ENCODE peak calls at places on chromosomes 5 and 9, in ten cellular contexts. One of them, this sample, is unnamed.

GRCh38 chr5:168613996-168614395 is 34.8 kb upstream of the PANK3 start:
- DNase-seq in AG09319: no peak
- DNase-seq in GM12865: no peak
- DNase-seq in adrenal gland: no peak
- DNase-seq in IMR-90: no peak
- DNase-seq in glutamatergic neuron: no peak
- DNase-seq in lower lobe of right lung: no peak
- DNase-seq in MCF 10A: no peak
- DNase-seq in AG04449: no peak
- DNase-seq in fibroblast of mammary gland: no peak
- DNase-seq in this sample: no peak

GRCh38 chr5:136730426-136730825 is 365.1 kb upstream of the TRPC7 start:
- DNase-seq in AG09319: no peak
- DNase-seq in GM12865: no peak
- DNase-seq in adrenal gland: no peak
- DNase-seq in IMR-90: no peak
- DNase-seq in glutamatergic neuron: no peak
- DNase-seq in lower lobe of right lung: no peak
- DNase-seq in MCF 10A: peak; percentile 10
- DNase-seq in AG04449: no peak
- DNase-seq in fibroblast of mammary gland: no peak
- DNase-seq in this sample: no peak

GRCh38 chr5:90022711-90023053 is 386.9 kb downstream of the CETN3 start:
- DNase-seq in AG09319: no peak
- DNase-seq in GM12865: peak; percentile 18
- DNase-seq in adrenal gland: no peak
- DNase-seq in IMR-90: no peak
- DNase-seq in glutamatergic neuron: no peak
- DNase-seq in lower lobe of right lung: no peak
- DNase-seq in MCF 10A: no peak
- DNase-seq in AG04449: no peak
- DNase-seq in fibroblast of mammary gland: no peak
- DNase-seq in this sample: no peak

GRCh38 chr9:122051401-122052346 is 41.4 kb downstream of the TTLL11 start:
- DNase-seq in AG09319: no peak
- DNase-seq in GM12865: peak; percentile 63
- DNase-seq in adrenal gland: no peak
- DNase-seq in IMR-90: peak; percentile 68
- DNase-seq in glutamatergic neuron: no peak
- DNase-seq in lower lobe of right lung: no peak
- DNase-seq in MCF 10A: no peak
- DNase-seq in AG04449: peak; percentile 41
- DNase-seq in fibroblast of mammary gland: peak; percentile 88
- DNase-seq in this sample: peak; percentile 55

GRCh38 chr9:134541373-134541747 is 100.2 kb upstream of the COL5A1 start:
- DNase-seq in AG09319: no peak
- DNase-seq in GM12865: no peak
- DNase-seq in adrenal gland: no peak
- DNase-seq in IMR-90: no peak
- DNase-seq in glutamatergic neuron: no peak
- DNase-seq in lower lobe of right lung: peak; percentile 23
- DNase-seq in MCF 10A: no peak
- DNase-seq in AG04449: no peak
- DNase-seq in fibroblast of mammary gland: no peak
- DNase-seq in this sample: no peak

GRCh38 chr9:110832916-110833315 is 164.3 kb downstream of the MUSK start:
- DNase-seq in AG09319: no peak
- DNase-seq in GM12865: no peak
- DNase-seq in adrenal gland: no peak
- DNase-seq in IMR-90: no peak
- DNase-seq in glutamatergic neuron: no peak
- DNase-seq in lower lobe of right lung: no peak
- DNase-seq in MCF 10A: no peak
- DNase-seq in AG04449: no peak
- DNase-seq in fibroblast of mammary gland: no peak
- DNase-seq in this sample: no peak

GRCh38 chr5:43627028-43627427 is 24.0 kb downstream of the NNT start:
- DNase-seq in AG09319: no peak
- DNase-seq in GM12865: peak; percentile 18
- DNase-seq in adrenal gland: peak; percentile 41
- DNase-seq in IMR-90: peak; percentile 64
- DNase-seq in glutamatergic neuron: peak; percentile 43
- DNase-seq in lower lobe of right lung: no peak
- DNase-seq in MCF 10A: peak; percentile 83
- DNase-seq in AG04449: no peak
- DNase-seq in fibroblast of mammary gland: peak; percentile 85
- DNase-seq in this sample: no peak

GRCh38 chr9:107043886-107044285 is 180.9 kb downstream of the ZNF462 start:
- DNase-seq in AG09319: no peak
- DNase-seq in GM12865: no peak
- DNase-seq in adrenal gland: no peak
- DNase-seq in IMR-90: no peak
- DNase-seq in glutamatergic neuron: no peak
- DNase-seq in lower lobe of right lung: no peak
- DNase-seq in MCF 10A: no peak
- DNase-seq in AG04449: no peak
- DNase-seq in fibroblast of mammary gland: no peak
- DNase-seq in this sample: no peak

GRCh38 chr5:89981006-89981405 is 428.6 kb downstream of the CETN3 start:
- DNase-seq in AG09319: no peak
- DNase-seq in GM12865: no peak
- DNase-seq in adrenal gland: no peak
- DNase-seq in IMR-90: no peak
- DNase-seq in glutamatergic neuron: no peak
- DNase-seq in lower lobe of right lung: no peak
- DNase-seq in MCF 10A: no peak
- DNase-seq in AG04449: no peak
- DNase-seq in fibroblast of mammary gland: no peak
- DNase-seq in this sample: no peak

GRCh38 chr9:12818431-12819000 is 43.7 kb downstream of the LURAP1L start:
- DNase-seq in AG09319: no peak
- DNase-seq in GM12865: no peak
- DNase-seq in adrenal gland: peak; percentile 3
- DNase-seq in IMR-90: peak; percentile 34
- DNase-seq in glutamatergic neuron: no peak
- DNase-seq in lower lobe of right lung: no peak
- DNase-seq in MCF 10A: peak; percentile 11
- DNase-seq in AG04449: no peak
- DNase-seq in fibroblast of mammary gland: peak; percentile 90
- DNase-seq in this sample: peak; percentile 17
- TF ChIP-seq CTCF in AG09319: peak; percentile 34
- TF ChIP-seq CTCF in GM12865: no peak
- TF ChIP-seq CTCF in adrenal gland: peak; percentile 14
- TF ChIP-seq CTCF in IMR-90: no peak
- TF ChIP-seq CTCF in glutamatergic neuron: no peak
- TF ChIP-seq CTCF in lower lobe of right lung: no peak
- TF ChIP-seq CTCF in MCF 10A: no peak
- TF ChIP-seq CTCF in AG04449: no peak
- TF ChIP-seq CTCF in fibroblast of mammary gland: peak; percentile 21
- TF ChIP-seq CTCF in this sample: peak; percentile 6

GRCh38 chr9:87667164-87667738 is 58.7 kb upstream of the CTSL start:
- DNase-seq in AG09319: no peak
- DNase-seq in GM12865: peak; percentile 41
- DNase-seq in adrenal gland: no peak
- DNase-seq in IMR-90: no peak
- DNase-seq in glutamatergic neuron: no peak
- DNase-seq in lower lobe of right lung: no peak
- DNase-seq in MCF 10A: no peak
- DNase-seq in AG04449: no peak
- DNase-seq in fibroblast of mammary gland: peak; percentile 40
- DNase-seq in this sample: no peak
- TF ChIP-seq CTCF in AG09319: no peak
- TF ChIP-seq CTCF in GM12865: peak; percentile 31
- TF ChIP-seq CTCF in adrenal gland: no peak
- TF ChIP-seq CTCF in IMR-90: no peak
- TF ChIP-seq CTCF in glutamatergic neuron: no peak
- TF ChIP-seq CTCF in lower lobe of right lung: peak; percentile 32
- TF ChIP-seq CTCF in MCF 10A: no peak
- TF ChIP-seq CTCF in AG04449: peak; percentile 6
- TF ChIP-seq CTCF in fibroblast of mammary gland: peak; percentile 37
- TF ChIP-seq CTCF in this sample: peak; percentile 14

GRCh38 chr5:149432861-149433462 is 53.9 kb upstream of the IL17B start:
- DNase-seq in AG09319: no peak
- DNase-seq in GM12865: no peak
- DNase-seq in adrenal gland: no peak
- DNase-seq in IMR-90: no peak
- DNase-seq in glutamatergic neuron: no peak
- DNase-seq in lower lobe of right lung: no peak
- DNase-seq in MCF 10A: no peak
- DNase-seq in AG04449: no peak
- DNase-seq in fibroblast of mammary gland: no peak
- DNase-seq in this sample: no peak

GRCh38 chr5:149433524-149434131 is 54.5 kb upstream of the IL17B start:
- DNase-seq in AG09319: no peak
- DNase-seq in GM12865: no peak
- DNase-seq in adrenal gland: no peak
- DNase-seq in IMR-90: peak; percentile 72
- DNase-seq in glutamatergic neuron: no peak
- DNase-seq in lower lobe of right lung: no peak
- DNase-seq in MCF 10A: no peak
- DNase-seq in AG04449: peak; percentile 71
- DNase-seq in fibroblast of mammary gland: no peak
- DNase-seq in this sample: no peak

GRCh38 chr5:149435015-149435376 is 55.9 kb upstream of the IL17B start:
- DNase-seq in AG09319: no peak
- DNase-seq in GM12865: no peak
- DNase-seq in adrenal gland: no peak
- DNase-seq in IMR-90: no peak
- DNase-seq in glutamatergic neuron: no peak
- DNase-seq in lower lobe of right lung: no peak
- DNase-seq in MCF 10A: no peak
- DNase-seq in AG04449: no peak
- DNase-seq in fibroblast of mammary gland: no peak
- DNase-seq in this sample: no peak

GRCh38 chr5:149435660-149436059 is 56.6 kb upstream of the IL17B start:
- DNase-seq in AG09319: no peak
- DNase-seq in GM12865: no peak
- DNase-seq in adrenal gland: no peak
- DNase-seq in IMR-90: no peak
- DNase-seq in glutamatergic neuron: no peak
- DNase-seq in lower lobe of right lung: no peak
- DNase-seq in MCF 10A: no peak
- DNase-seq in AG04449: no peak
- DNase-seq in fibroblast of mammary gland: no peak
- DNase-seq in this sample: no peak

DNA sequence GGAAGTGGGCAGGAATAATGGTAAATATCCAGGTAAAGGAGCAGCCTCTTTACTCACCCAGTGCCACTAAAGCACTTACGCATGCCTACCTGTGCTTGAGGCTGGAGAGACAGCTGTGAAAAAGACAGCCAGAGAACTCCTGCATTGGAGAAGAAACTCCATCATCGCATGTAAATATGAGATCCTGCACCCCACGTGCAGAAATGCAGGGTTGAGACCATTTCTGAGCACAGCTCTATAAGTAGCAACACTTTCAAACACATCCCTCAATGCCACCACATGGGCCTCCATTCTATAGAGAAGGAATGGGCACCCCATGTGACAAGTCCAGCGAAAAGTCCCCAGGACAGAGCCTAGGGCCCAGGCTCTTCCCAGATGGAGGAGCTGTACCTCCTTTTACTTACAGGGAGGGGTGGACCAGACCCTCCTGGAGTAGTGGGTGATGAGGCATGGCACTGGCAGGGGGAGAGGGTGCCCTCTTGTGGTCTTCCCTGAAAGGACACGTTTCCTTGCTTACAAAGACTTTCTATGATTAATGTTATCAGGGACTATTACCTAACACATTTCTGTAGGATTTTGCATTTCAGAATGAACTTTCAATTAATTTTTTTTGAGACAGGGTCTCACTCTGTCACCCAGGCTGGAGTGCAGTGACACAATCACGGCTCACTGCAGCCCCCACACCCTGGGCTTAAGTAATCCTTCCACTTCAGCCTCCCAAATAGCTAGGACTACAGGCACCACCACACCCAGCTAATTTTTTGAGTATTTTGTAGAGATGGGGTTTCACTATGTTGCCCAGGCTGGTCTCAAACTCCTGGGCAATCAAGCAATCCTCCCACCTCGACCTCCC is 55.3 kb upstream of the IL17B start:
- DNase-seq in AG09319: no peak
- DNase-seq in GM12865: peak; percentile 52
- DNase-seq in adrenal gland: peak; percentile 81
- DNase-seq in IMR-90: peak; percentile 82
- DNase-seq in glutamatergic neuron: peak; percentile 78
- DNase-seq in lower lobe of right lung: no peak
- DNase-seq in MCF 10A: peak; percentile 75
- DNase-seq in AG04449: no peak
- DNase-seq in fibroblast of mammary gland: peak; percentile 66
- DNase-seq in this sample: no peak
- TF ChIP-seq CTCF in AG09319: peak; percentile 93
- TF ChIP-seq CTCF in GM12865: peak; percentile 76
- TF ChIP-seq CTCF in adrenal gland: peak; percentile 84
- TF ChIP-seq CTCF in IMR-90: peak; percentile 92
- TF ChIP-seq CTCF in glutamatergic neuron: peak; percentile 88
- TF ChIP-seq CTCF in lower lobe of right lung: peak; percentile 90
- TF ChIP-seq CTCF in MCF 10A: peak; percentile 98
- TF ChIP-seq CTCF in AG04449: peak; percentile 86
- TF ChIP-seq CTCF in fibroblast of mammary gland: peak; percentile 91
- TF ChIP-seq CTCF in this sample: peak; percentile 90

GRCh38 chr5:61273279-61273678 is 58.8 kb upstream of the ZSWIM6 start:
- DNase-seq in AG09319: no peak
- DNase-seq in GM12865: no peak
- DNase-seq in adrenal gland: no peak
- DNase-seq in IMR-90: no peak
- DNase-seq in glutamatergic neuron: no peak
- DNase-seq in lower lobe of right lung: no peak
- DNase-seq in MCF 10A: no peak
- DNase-seq in AG04449: no peak
- DNase-seq in fibroblast of mammary gland: no peak
- DNase-seq in this sample: no peak
- TF ChIP-seq CTCF in AG09319: no peak
- TF ChIP-seq CTCF in GM12865: no peak
- TF ChIP-seq CTCF in adrenal gland: no peak
- TF ChIP-seq CTCF in IMR-90: no peak
- TF ChIP-seq CTCF in glutamatergic neuron: no peak
- TF ChIP-seq CTCF in lower lobe of right lung: no peak
- TF ChIP-seq CTCF in MCF 10A: no peak
- TF ChIP-seq CTCF in AG04449: no peak
- TF ChIP-seq CTCF in fibroblast of mammary gland: no peak
- TF ChIP-seq CTCF in this sample: no peak

GRCh38 chr5:78283802-78284201 is 10.7 kb downstream of the AP3B1 start:
- DNase-seq in AG09319: no peak
- DNase-seq in GM12865: no peak
- DNase-seq in adrenal gland: no peak
- DNase-seq in IMR-90: no peak
- DNase-seq in glutamatergic neuron: no peak
- DNase-seq in lower lobe of right lung: no peak
- DNase-seq in MCF 10A: no peak
- DNase-seq in AG04449: no peak
- DNase-seq in fibroblast of mammary gland: no peak
- DNase-seq in this sample: no peak
- TF ChIP-seq CTCF in AG09319: no peak
- TF ChIP-seq CTCF in GM12865: no peak
- TF ChIP-seq CTCF in adrenal gland: no peak
- TF ChIP-seq CTCF in IMR-90: no peak
- TF ChIP-seq CTCF in glutamatergic neuron: no peak
- TF ChIP-seq CTCF in lower lobe of right lung: no peak
- TF ChIP-seq CTCF in MCF 10A: no peak
- TF ChIP-seq CTCF in AG04449: no peak
- TF ChIP-seq CTCF in fibroblast of mammary gland: no peak
- TF ChIP-seq CTCF in this sample: no peak

GRCh38 chr9:5868235-5868634 is 22.5 kb upstream of the MLANA start:
- DNase-seq in AG09319: no peak
- DNase-seq in GM12865: no peak
- DNase-seq in adrenal gland: no peak
- DNase-seq in IMR-90: no peak
- DNase-seq in glutamatergic neuron: no peak
- DNase-seq in lower lobe of right lung: no peak
- DNase-seq in MCF 10A: no peak
- DNase-seq in AG04449: no peak
- DNase-seq in fibroblast of mammary gland: no peak
- DNase-seq in this sample: no peak
- TF ChIP-seq CTCF in AG09319: no peak
- TF ChIP-seq CTCF in GM12865: no peak
- TF ChIP-seq CTCF in adrenal gland: no peak
- TF ChIP-seq CTCF in IMR-90: no peak
- TF ChIP-seq CTCF in glutamatergic neuron: no peak
- TF ChIP-seq CTCF in lower lobe of right lung: no peak
- TF ChIP-seq CTCF in MCF 10A: no peak
- TF ChIP-seq CTCF in AG04449: no peak
- TF ChIP-seq CTCF in fibroblast of mammary gland: no peak
- TF ChIP-seq CTCF in this sample: no peak